ENCODE peak calls at places on chromosomes 2 and 18, in eight cellular contexts. S is kidney, M is cardiac septum, P is PC-3, G is cardiac muscle cell, I is EL, C is left cardiac atrium, D is AG20443. L is an unnamed sample.

GRCh38 chr2:138274421-138275291 is 226.9 kb upstream of the SPOPL start:
- DNase-seq in C (no peak), G (peak; percentile 15), I (peak; percentile 76), P (peak; percentile 89), M (no peak), S (no peak), D (no peak), L (peak; percentile 57)

GRCh38 chr2:70726947-70727725 is 40.9 kb downstream of the ADD2 start:
- DNase-seq in C (no peak), S (no peak), I (peak; percentile 55), D (peak; percentile 53), G (peak; percentile 46), P (peak; percentile 90), M (no peak), L (peak; percentile 9)

GRCh38 chr2:99754215-99754614 is 264.4 kb upstream of the REV1 start:
- DNase-seq in S (no peak), G (peak; percentile 62), D (peak; percentile 34), M (no peak), P (peak; percentile 61), I (peak; percentile 65), C (no peak), L (no peak)

GRCh38 chr2:200173691-200174090 is 132.8 kb upstream of the SPATS2L start:
- DNase-seq in C (no peak), S (no peak), I (no peak), D (no peak), G (no peak), P (no peak), M (no peak), L (no peak)

GRCh38 chr18:56086786-56087185 is 498.8 kb upstream of the TCF4 start:
- DNase-seq in C (no peak), S (no peak), P (no peak), M (no peak), D (no peak), G (no peak), I (no peak), L (no peak)

GRCh38 chr2:177604291-177605065 is 211.9 kb downstream of the AGPS start:
- DNase-seq in C (no peak), S (no peak), G (peak; percentile 83), I (peak; percentile 59), M (no peak), P (peak; percentile 76), D (peak; percentile 74), L (peak; percentile 69)

GRCh38 chr2:204578928-204579598 is 33.8 kb downstream of the PARD3B start:
- DNase-seq in S (no peak), C (no peak), P (no peak), M (no peak), D (no peak), G (no peak), I (no peak), L (no peak)

GRCh38 chr18:27413495-27414401 is 228.6 kb upstream of the CHST9 start:
- DNase-seq in G (peak; percentile 67), D (peak; percentile 9), I (no peak), M (no peak), S (no peak), C (no peak), P (peak; percentile 96), L (peak; percentile 99)

GRCh38 chr2:128640166-128640846 is 321.6 kb upstream of the HS6ST1 start:
- DNase-seq in M (peak; percentile 58), G (no peak), P (no peak), S (peak; percentile 19), C (no peak), I (no peak), D (no peak), L (no peak)

L was measured in renal cortical epithelial cell.